ENCODE peak calls at places on chromosomes 5 and 9, in ten cellular contexts. T is A549; L is CD8-positive, alpha-beta T cell; Y is pancreas; V is neural progenitor cell; G is colonic mucosa; N is left ventricle myocardium inferior; M is lung; X is vagina; Q is tibial nerve. B is an unnamed sample. For H3K4me1, the result is how much of the 10 kb centered on the place peaks cover.

GRCh38 chr5:139181835-139182452 is 16.2 kb downstream of the SIL1 start:
- DNase-seq in V (no peak), L (no peak), G (peak), Q (no peak), N (no peak), T (no peak), X (no peak), Y (no peak), M (no peak), B (no peak)

GRCh38 chr9:68706579-68707201 is 1.6 kb downstream of the PIP5K1B start:
- DNase-seq in G (no peak), Q (no peak), N (no peak), M (no peak), L (no peak), V (peak), T (no peak), X (no peak), Y (no peak), B (no peak)

GRCh38 chr5:151720195-151720594 is 33.5 kb upstream of the SPARC start:
- DNase-seq in L (no peak), V (no peak), G (no peak), Y (no peak), X (peak), M (no peak), N (no peak), Q (no peak), T (no peak), B (no peak)

GRCh38 chr9:76390656-76391055 is 3.6 kb downstream of the RFK start:
- DNase-seq in V (no peak), L (no peak), Y (no peak), X (no peak), Q (no peak), T (no peak), N (no peak), M (no peak), G (no peak), B (no peak)

GRCh38 chr5:149313151-149313841 is 32.0 kb upstream of the GRPEL2 start:
- DNase-seq in N (no peak), L (no peak), T (no peak), Y (no peak), X (no peak), M (no peak), Q (no peak), G (no peak), V (no peak), B (no peak)

GRCh38 chr5:56161927-56162326 is 71.2 kb downstream of the ANKRD55 start:
- DNase-seq in T (no peak), X (no peak), G (no peak), M (no peak), Y (no peak), L (no peak), N (no peak), Q (no peak), V (peak), B (no peak)

GRCh38 chr5:138664276-138664943 is 88.8 kb upstream of the CTNNA1 start:
- DNase-seq in Q (no peak), M (no peak), Y (no peak), V (no peak), X (no peak), N (no peak), L (no peak), T (no peak), G (no peak), B (no peak)

GRCh38 chr5:143841446-143841845 is 29.5 kb downstream of the HMHB1 start:
- DNase-seq in X (no peak), N (no peak), L (no peak), T (no peak), V (no peak), M (no peak), G (no peak), Y (no peak), Q (no peak), B (no peak)

GRCh38 chr5:68381909-68382308 is 166.4 kb downstream of the PIK3R1 start:
- DNase-seq in M (no peak), Y (no peak), T (no peak), N (no peak), X (no peak), Q (peak), L (no peak), V (no peak), G (no peak), B (peak)

GRCh38 chr5:111859031-111859430 is 102.0 kb upstream of the NREP start:
- DNase-seq in Y (no peak), Q (no peak), V (no peak), N (no peak), L (no peak), M (no peak), T (no peak), G (no peak), X (no peak), B (no peak)

GRCh38 chr9:6873862-6874261 is 116.1 kb downstream of the KDM4C start:
- DNase-seq in V (no peak), Y (no peak), N (no peak), Q (no peak), L (peak), M (no peak), G (no peak), T (no peak), X (no peak), B (no peak)

GRCh38 chr9:119318371-119318770 is 50.9 kb downstream of the BRINP1 start:
- DNase-seq in Y (no peak), G (no peak), N (no peak), V (peak), X (no peak), M (no peak), T (no peak), Q (no peak), L (no peak), B (no peak)

GRCh38 chr5:89276566-89277305 is 393.8 kb upstream of the MEF2C start:
- DNase-seq in M (no peak), Y (no peak), X (no peak), V (no peak), T (no peak), Q (no peak), N (no peak), G (no peak), L (no peak), B (no peak)

GRCh38 chr5:156920042-156920860 is 42.8 kb downstream of the TIMD4 start:
- DNase-seq in M (no peak), G (no peak), X (no peak), V (peak), N (no peak), L (peak), Q (no peak), Y (no peak), T (no peak), B (no peak)

GRCh38 chr5:148003226-148003625 is 60.6 kb upstream of the SPINK5 start:
- DNase-seq in Y (no peak), T (no peak), L (no peak), X (no peak), V (no peak), N (no peak), M (no peak), G (no peak), Q (no peak), B (no peak)

GRCh38 chr5:148000036-148000435 is 63.7 kb upstream of the SPINK5 start:
- DNase-seq in X (no peak), G (no peak), Y (no peak), T (no peak), V (no peak), M (no peak), L (no peak), Q (no peak), N (no peak), B (no peak)

GRCh38 chr5:148002471-148002870 is 61.3 kb upstream of the SPINK5 start:
- DNase-seq in Y (no peak), V (no peak), M (no peak), T (no peak), N (no peak), Q (no peak), L (no peak), G (no peak), X (no peak), B (no peak)

GRCh38 chr5:148011407-148012124 is 52.2 kb upstream of the SPINK5 start:
- DNase-seq in Y (no peak), L (no peak), Q (no peak), V (no peak), X (no peak), G (no peak), N (no peak), T (no peak), M (no peak), B (no peak)

DNA sequence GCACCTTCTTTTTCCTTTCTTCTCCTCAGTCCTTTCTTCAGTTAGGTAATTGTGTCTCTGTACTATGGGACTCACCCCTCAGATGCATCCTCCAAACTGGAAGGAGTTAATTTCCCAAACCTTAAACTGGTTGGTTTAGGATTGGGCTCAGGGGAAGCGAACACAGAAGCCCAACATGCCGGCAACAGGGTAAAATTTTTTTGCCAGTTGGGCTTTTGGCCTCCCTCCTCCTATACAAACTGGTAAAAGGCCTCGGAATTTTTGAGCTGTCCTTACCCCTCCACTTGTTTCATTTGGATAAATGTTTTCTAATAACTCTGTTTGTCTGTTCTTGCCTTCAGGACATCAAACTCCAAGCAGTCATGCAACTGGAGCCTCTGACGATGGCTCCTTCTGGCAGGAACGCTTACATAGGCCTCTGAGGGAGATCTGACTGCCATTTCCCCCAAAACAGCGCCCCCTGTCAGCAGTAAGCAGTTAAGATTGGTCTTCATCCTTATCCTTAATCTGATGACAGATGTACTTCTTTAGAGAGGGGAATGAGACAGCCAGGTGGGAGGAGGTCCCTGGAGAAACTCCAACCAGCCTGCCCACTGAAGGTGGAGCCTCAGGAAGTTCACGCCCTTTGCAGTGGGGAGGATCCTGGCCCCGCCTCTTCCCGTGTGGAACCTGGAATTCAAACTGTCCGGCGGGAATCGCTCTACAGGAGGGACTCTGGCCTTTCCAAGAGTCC is 57.8 kb upstream of the SPINK5 start:
- DNase-seq in V (peak), T (no peak), Y (no peak), G (no peak), L (no peak), M (no peak), N (no peak), Q (no peak), X (no peak), B (no peak)
- TF ChIP-seq CTCF in V (peak), T (no peak), Y (no peak), G (no peak), L (no peak), M (no peak), N (no peak), Q (no peak), X (no peak), B (no peak)

DNA sequence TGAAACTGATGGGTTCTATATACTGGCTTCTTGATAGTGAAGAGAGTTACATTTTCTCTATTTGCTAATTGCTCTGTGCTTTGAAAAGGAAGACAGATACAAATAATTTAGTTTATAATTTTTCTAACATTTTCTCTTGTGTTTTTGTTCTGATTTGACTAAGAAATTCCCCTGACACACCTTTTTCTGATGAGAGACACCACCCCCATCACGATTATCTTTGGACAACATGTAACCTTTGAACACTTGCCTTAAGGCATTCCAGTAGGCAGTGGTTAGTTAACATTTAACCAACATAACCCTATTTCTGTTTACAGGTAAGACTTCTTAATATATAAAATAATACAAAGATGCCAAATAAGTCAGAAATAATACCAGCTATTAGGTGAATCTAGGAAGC is 4.1 kb upstream of the PTBP3 start:
- DNase-seq in Y (no peak), T (no peak), M (no peak), X (no peak), G (no peak), Q (no peak), N (no peak), V (no peak), L (no peak), B (no peak)
- H3K4me3 ChIP-seq in Y (no peak), T (peak), M (no peak), X (no peak), G (no peak), Q (no peak), N (no peak), V (no peak), L (no peak), B (no peak)

GRCh38 chr5:142192799-142193428 is 84.3 kb downstream of the NDFIP1 start:
- DNase-seq in Y (no peak), N (peak), Q (no peak), G (no peak), M (no peak), V (no peak), X (no peak), L (no peak), T (no peak), B (no peak)

GRCh38 chr5:142189813-142190212 is 81.2 kb downstream of the NDFIP1 start:
- DNase-seq in L (no peak), G (no peak), T (no peak), V (no peak), Y (no peak), M (no peak), Q (no peak), X (no peak), N (no peak), B (no peak)

GRCh38 chr5:142192296-142192695 is 83.7 kb downstream of the NDFIP1 start:
- DNase-seq in G (no peak), T (no peak), M (no peak), Q (no peak), N (no peak), Y (no peak), V (no peak), L (no peak), X (no peak), B (no peak)

GRCh38 chr5:142186821-142187594 is 78.4 kb downstream of the NDFIP1 start:
- DNase-seq in V (no peak), G (peak), N (no peak), T (no peak), Q (no peak), Y (no peak), L (no peak), M (no peak), X (no peak), B (no peak)

DNA sequence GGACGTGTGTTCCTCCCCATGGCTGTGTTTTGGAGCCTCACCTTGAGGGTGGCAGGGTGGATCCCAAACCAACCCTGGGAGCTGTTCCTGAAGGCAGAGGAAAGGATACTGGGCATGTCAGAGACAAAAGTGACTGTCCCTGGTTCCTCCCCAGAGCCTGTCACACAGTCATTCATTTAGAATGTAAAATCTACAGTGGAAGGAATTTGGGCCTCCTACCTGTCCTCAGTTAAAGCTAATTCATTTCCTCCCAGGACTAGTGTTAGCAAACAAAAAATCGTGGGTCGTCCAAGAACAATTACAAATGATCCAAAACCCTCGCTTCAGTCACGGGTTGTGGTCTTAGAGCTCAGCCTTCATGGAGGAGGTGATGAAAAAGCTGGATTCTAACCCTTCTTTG is 83.2 kb downstream of the NDFIP1 start:
- DNase-seq in X (no peak), N (no peak), M (no peak), Y (no peak), Q (no peak), G (no peak), V (no peak), L (no peak), T (no peak), B (no peak)
- H3K4me1 ChIP-seq in X (under half), N (under half), M (under half), Y (under half), Q (under half), G (under half), V (under half), L (under half), T (under half), B (under half)

GRCh38 chr5:141677415-141677814 is 4.6 kb downstream of the ARAP3 start:
- DNase-seq in T (peak), X (no peak), G (no peak), Q (no peak), V (peak), N (no peak), L (no peak), M (no peak), Y (no peak), B (no peak)
- TF ChIP-seq CTCF in T (no peak), X (no peak), G (no peak), Q (no peak), V (peak), N (no peak), L (no peak), M (no peak), Y (no peak), B (no peak)

GRCh38 chr9:134159566-134160245 is 4.7 kb downstream of the RNU6ATAC start:
- DNase-seq in Q (no peak), N (no peak), T (no peak), Y (no peak), X (no peak), V (no peak), L (no peak), M (no peak), G (no peak), B (no peak)

GRCh38 chr9:134156564-134157377 is 7.6 kb downstream of the RNU6ATAC start:
- DNase-seq in X (no peak), M (no peak), T (no peak), Q (no peak), N (no peak), Y (no peak), L (no peak), V (no peak), G (no peak), B (no peak)

GRCh38 chr9:134158242-134158641 is 6.1 kb downstream of the RNU6ATAC start:
- DNase-seq in M (no peak), X (no peak), Y (no peak), L (no peak), Q (no peak), G (no peak), V (no peak), N (no peak), T (no peak), B (no peak)

GRCh38 chr9:134157378-134157885 is 6.9 kb downstream of the RNU6ATAC start:
- DNase-seq in Q (no peak), X (no peak), Y (no peak), N (no peak), M (no peak), L (no peak), V (no peak), G (no peak), T (no peak), B (no peak)

DNA sequence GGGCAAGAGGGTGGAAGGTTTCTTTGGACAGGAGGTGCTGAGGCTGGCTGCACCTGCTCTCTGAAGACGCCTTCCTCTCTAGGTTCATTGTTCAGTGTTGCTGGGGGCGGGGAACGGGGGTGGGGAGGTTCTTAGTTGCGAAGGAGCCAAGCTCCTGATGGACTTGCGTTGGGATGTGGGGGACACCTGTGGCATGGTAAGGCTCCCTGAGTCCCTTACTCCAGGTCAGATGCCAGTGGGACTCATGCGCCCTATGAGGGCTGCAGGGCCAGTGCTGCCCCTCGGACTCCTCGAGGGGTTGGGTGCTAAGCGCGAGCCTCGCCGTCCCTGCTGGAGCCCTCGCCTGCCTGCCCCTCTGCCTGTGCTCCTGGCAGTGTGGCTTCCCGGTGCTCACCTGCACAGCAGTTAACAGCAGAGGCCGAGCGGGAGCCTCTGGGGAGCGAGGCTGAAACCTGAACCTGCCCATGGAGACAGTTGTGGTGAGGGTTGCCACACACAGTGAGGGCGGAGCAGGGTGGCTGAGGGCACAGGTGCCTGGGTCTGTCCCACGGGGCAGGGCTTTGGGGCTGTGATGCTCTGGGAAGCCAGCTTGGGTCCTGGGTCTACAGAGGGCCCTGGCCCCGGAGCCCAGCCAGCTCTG is 5.5 kb downstream of the RNU6ATAC start:
- DNase-seq in G (no peak), V (no peak), T (no peak), L (no peak), X (no peak), Y (no peak), M (no peak), N (no peak), Q (no peak), B (no peak)
- H3K4me3 ChIP-seq in G (no peak), V (no peak), T (no peak), L (no peak), X (no peak), Y (no peak), M (no peak), N (no peak), Q (no peak), B (no peak)

GRCh38 chr9:98231770-98232478 is 23.5 kb downstream of the TBC1D2 start:
- DNase-seq in Q (no peak), G (no peak), Y (no peak), X (no peak), L (no peak), N (no peak), T (no peak), V (no peak), M (no peak), B (no peak)

GRCh38 chr9:98234231-98234825 is 21.1 kb downstream of the TBC1D2 start:
- DNase-seq in N (no peak), L (no peak), T (no peak), X (no peak), G (no peak), M (no peak), Q (no peak), Y (no peak), V (no peak), B (no peak)

GRCh38 chr9:98230789-98231188 is 24.7 kb downstream of the TBC1D2 start:
- DNase-seq in Y (no peak), X (no peak), T (no peak), G (no peak), V (no peak), N (no peak), Q (no peak), L (no peak), M (no peak), B (no peak)

GRCh38 chr9:98235126-98235525 is 20.3 kb downstream of the TBC1D2 start:
- DNase-seq in X (no peak), M (no peak), N (no peak), Y (no peak), G (no peak), Q (no peak), T (no peak), L (no peak), V (no peak), B (no peak)

GRCh38 chr9:98232926-98233325 is 22.5 kb downstream of the TBC1D2 start:
- DNase-seq in X (no peak), T (no peak), N (no peak), G (no peak), Y (no peak), Q (no peak), L (no peak), M (no peak), V (no peak), B (no peak)
- H3K4me1 ChIP-seq in X (under half), T (half or more), N (under half), G (under half), Y (under half), Q (under half), L (under half), M (under half), V (under half), B (under half)

GRCh38 chr9:101097210-101097609 is 68.7 kb downstream of the PLPPR1 start:
- DNase-seq in T (no peak), L (no peak), X (no peak), V (no peak), Y (no peak), M (no peak), N (no peak), G (no peak), Q (no peak), B (no peak)
- TF ChIP-seq CTCF in T (no peak), L (no peak), X (no peak), V (no peak), Y (no peak), M (no peak), N (no peak), G (no peak), Q (no peak), B (no peak)

DNA sequence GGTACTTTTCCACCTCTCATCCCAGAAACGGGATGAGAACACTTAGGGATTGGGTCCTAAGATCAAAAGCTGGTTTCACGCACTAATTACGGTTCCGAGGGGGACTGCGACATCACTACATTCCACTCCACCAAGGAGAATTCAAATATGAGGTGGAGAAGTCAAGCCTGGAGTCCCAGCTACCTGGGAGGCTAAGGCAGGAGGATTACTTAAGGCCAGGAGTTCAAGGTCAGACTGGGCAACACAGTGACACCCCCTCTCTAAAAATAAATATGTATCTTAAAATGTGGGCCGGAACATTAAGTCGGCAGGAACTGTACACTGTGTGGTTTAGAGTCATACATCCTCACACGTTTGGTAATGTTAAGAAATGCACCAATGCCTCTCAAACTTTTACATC is 1.6 kb downstream of the GOLGA2 start:
- DNase-seq in G (no peak), M (no peak), Y (no peak), T (no peak), Q (no peak), X (no peak), V (no peak), L (no peak), N (no peak), B (no peak)
- H3K4me3 ChIP-seq in G (no peak), M (no peak), Y (peak), T (no peak), Q (peak), X (peak), V (no peak), L (no peak), N (peak), B (peak)

B was measured in right atrium auricular region.